ENCODE peak calls at places on chromosomes 4 and X, in seven cellular contexts. J is AG04449, K is DMS 273 treated with DMSO at 0.1 percent for 48 hours, I is A549, H is T1000, N is sciatic nerve, U is AG10803. C is an unnamed sample.
A peak's percentile ranks its signal among the peaks of the same experiment; 100 is the strongest.

GRCh38 chr4:1235381-1236102 is 13.4 kb downstream of the CTBP1 start:
- DNase-seq in J (no peak), K (no peak), I (no peak), H (no peak), N (peak; percentile 47), U (no peak), C (no peak)

GRCh38 chrX:112642349-112642748 is 37.4 kb downstream of the LHFPL1 start:
- DNase-seq in J (no peak), K (peak; percentile 1), I (peak; percentile 12), H (no peak), N (no peak), U (peak; percentile 61), C (no peak)

GRCh38 chr4:6573986-6574746 is 823 bp upstream of the MAN2B2 start:
- DNase-seq in J (no peak), K (no peak), I (no peak), H (no peak), N (no peak), U (no peak), C (no peak)

GRCh38 chrX:40148439-40149285 is 50.9 kb upstream of the BCOR start:
- DNase-seq in J (no peak), K (no peak), I (no peak), H (no peak), N (no peak), U (no peak), C (no peak)

GRCh38 chr4:78020677-78021076 is 36.4 kb upstream of the FRAS1 start:
- DNase-seq in J (no peak), K (no peak), I (no peak), H (no peak), N (no peak), U (no peak), C (no peak)

GRCh38 chr4:69473699-69474098 is 22.0 kb downstream of the UGT2B4 start:
- DNase-seq in J (no peak), K (no peak), I (no peak), H (no peak), N (no peak), U (no peak), C (no peak)

GRCh38 chr4:185470503-185471195 is 884 bp downstream of the CCDC110 start:
- DNase-seq in J (no peak), K (no peak), I (peak; percentile 8), H (no peak), N (peak; percentile 83), U (peak; percentile 12), C (no peak)

GRCh38 chr4:96713271-96713670 is 873.4 kb downstream of the PDHA2 start:
- DNase-seq in J (no peak), K (no peak), I (no peak), H (no peak), N (no peak), U (no peak), C (no peak)

GRCh38 chrX:3548743-3549441 is 164.6 kb downstream of the PRKX start:
- DNase-seq in J (no peak), K (peak; percentile 70), I (peak; percentile 22), H (no peak), N (no peak), U (peak; percentile 89), C (no peak)

GRCh38 chrX:18119856-18120255 is 100.8 kb downstream of the BEND2 start:
- DNase-seq in J (no peak), K (no peak), I (no peak), H (no peak), N (no peak), U (no peak), C (no peak)

GRCh38 chr4:140755811-140756291 is 334 bp downstream of the TBC1D9 start:
- DNase-seq in J (no peak), K (no peak), I (peak; percentile 28), H (peak; percentile 52), N (peak; percentile 67), U (peak; percentile 54), C (no peak)

GRCh38 chrX:25344191-25344936 is 328.6 kb upstream of the ARX start:
- DNase-seq in J (no peak), K (no peak), I (no peak), H (no peak), N (no peak), U (no peak), C (no peak)

GRCh38 chr4:88162636-88163035 is 4.2 kb upstream of the ABCG2 start:
- DNase-seq in J (no peak), K (no peak), I (no peak), H (no peak), N (no peak), U (no peak), C (no peak)

GRCh38 chrX:119981286-119982070 is 37.9 kb upstream of the NKAP start:
- DNase-seq in J (no peak), K (no peak), I (no peak), H (no peak), N (no peak), U (peak; percentile 3), C (no peak)

GRCh38 chrX:113212052-113212451 is 371.4 kb upstream of the AMOT start:
- DNase-seq in J (no peak), K (no peak), I (no peak), H (no peak), N (no peak), U (no peak), C (no peak)

GRCh38 chr4:151921811-151922210 is 161.0 kb upstream of the GATB start:
- DNase-seq in J (no peak), K (no peak), I (no peak), H (no peak), N (no peak), U (peak; percentile 39), C (peak; percentile 57)

GRCh38 chrX:66632986-66633385 is 5.9 kb downstream of the EDA2R start:
- DNase-seq in J (no peak), K (no peak), I (no peak), H (no peak), N (no peak), U (peak; percentile 66), C (peak; percentile 26)

GRCh38 chr4:8278421-8279287 is 9.1 kb downstream of the HTRA3 start:
- DNase-seq in J (no peak), K (peak; percentile 77), I (peak; percentile 41), H (peak; percentile 51), N (no peak), U (peak; percentile 88), C (peak; percentile 59)

GRCh38 chrX:57821703-57822375 is 88.4 kb downstream of the ZXDA start:
- DNase-seq in J (peak; percentile 0), K (peak; percentile 13), I (peak; percentile 15), H (no peak), N (no peak), U (peak; percentile 57), C (no peak)

GRCh38 chrX:24877854-24878650 is 137.7 kb downstream of the ARX start:
- DNase-seq in J (no peak), K (no peak), I (peak; percentile 7), H (no peak), N (no peak), U (no peak), C (no peak)

GRCh38 chr4:2833671-2834000 is 10.0 kb upstream of the ADD1 start:
- DNase-seq in J (no peak), K (no peak), I (no peak), H (no peak), N (no peak), U (no peak), C (no peak)

GRCh38 chr4:30842142-30842541 is 122.0 kb downstream of the PCDH7 start:
- DNase-seq in J (no peak), K (no peak), I (no peak), H (no peak), N (no peak), U (no peak), C (no peak)

GRCh38 chr4:141435446-141436225 is 200.7 kb upstream of the IL15 start:
- DNase-seq in J (no peak), K (no peak), I (no peak), H (no peak), N (no peak), U (peak; percentile 65), C (no peak)

GRCh38 chrX:96182366-96182765 is 502.3 kb upstream of the DIAPH2 start:
- DNase-seq in J (no peak), K (peak; percentile 26), I (no peak), H (peak; percentile 0), N (peak; percentile 51), U (peak; percentile 0), C (no peak)

GRCh38 chrX:2351321-2351720 is 149.5 kb downstream of the DHRSX start:
- DNase-seq in J (peak; percentile 57), K (no peak), I (peak; percentile 48), H (no peak), N (no peak), U (peak; percentile 86), C (peak; percentile 61)

GRCh38 chr4:139841464-139842195 is 176.0 kb downstream of the MGST2 start:
- DNase-seq in J (no peak), K (no peak), I (no peak), H (no peak), N (no peak), U (no peak), C (no peak)

GRCh38 chr4:110020681-110021443 is 108.2 kb downstream of the EGF start:
- DNase-seq in J (no peak), K (no peak), I (no peak), H (no peak), N (no peak), U (peak; percentile 15), C (no peak)

GRCh38 chrX:10007604-10008003 is 40.4 kb downstream of the CLDN34 start:
- DNase-seq in J (no peak), K (no peak), I (no peak), H (no peak), N (no peak), U (no peak), C (no peak)

GRCh38 chr4:77500801-77501200 is 104.8 kb upstream of the CXCL13 start:
- DNase-seq in J (no peak), K (no peak), I (no peak), H (no peak), N (no peak), U (peak; percentile 24), C (no peak)

GRCh38 chrX:1392376-1393130 is 640 bp upstream of the SLC25A6 start:
- DNase-seq in J (no peak), K (no peak), I (peak; percentile 56), H (no peak), N (no peak), U (peak; percentile 67), C (no peak)

GRCh38 chr4:83320548-83320947 is 14.1 kb downstream of the HPSE start:
- DNase-seq in J (no peak), K (no peak), I (no peak), H (peak; percentile 5), N (peak; percentile 66), U (peak; percentile 63), C (peak; percentile 4)

GRCh38 chr4:74531952-74532794 is 87.2 kb downstream of the AREG start:
- DNase-seq in J (peak; percentile 47), K (no peak), I (peak; percentile 35), H (no peak), N (no peak), U (peak; percentile 85), C (no peak)

GRCh38 chrX:115892787-115893671 is 277.5 kb upstream of the AGTR2 start:
- DNase-seq in J (no peak), K (no peak), I (no peak), H (no peak), N (peak; percentile 84), U (no peak), C (no peak)

GRCh38 chr4:108351806-108352205 is 183.1 kb upstream of the LEF1 start:
- DNase-seq in J (no peak), K (no peak), I (no peak), H (no peak), N (no peak), U (peak; percentile 8), C (no peak)

GRCh38 chr4:123892997-123893745 is 496.6 kb downstream of the SPRY1 start:
- DNase-seq in J (no peak), K (no peak), I (no peak), H (no peak), N (no peak), U (peak; percentile 65), C (no peak)

GRCh38 chr4:7815562-7815961 is 124.1 kb downstream of the AFAP1 start:
- DNase-seq in J (no peak), K (peak; percentile 76), I (no peak), H (no peak), N (no peak), U (peak; percentile 86), C (no peak)

GRCh38 chr4:42965326-42965725 is 72.8 kb downstream of the GRXCR1 start:
- DNase-seq in J (no peak), K (no peak), I (no peak), H (no peak), N (no peak), U (no peak), C (no peak)

GRCh38 chr4:1537410-1538095 is 131.3 kb upstream of the NKX1-1 start:
- DNase-seq in J (no peak), K (no peak), I (no peak), H (no peak), N (no peak), U (no peak), C (no peak)